ENCODE peak calls at places on chromosome 11, in four cellular contexts. P is K562, V is GM12878, M is SK-N-SH. T is an unnamed sample.

GRCh38 chr11:11396290-11397042 is 43.4 kb upstream of the CSNK2A3 start:
- DNase-seq in P (no peak), V (no peak), M (no peak), T (no peak)

GRCh38 chr11:101008961-101009684 is 120.5 kb downstream of the PGR start:
- DNase-seq in P (no peak), V (no peak), M (no peak), T (no peak)

GRCh38 chr11:113397212-113397611 is 9.6 kb downstream of the ANKK1 start:
- DNase-seq in P (no peak), V (no peak), M (no peak), T (no peak)

GRCh38 chr11:72222106-72222891 is 2.3 kb upstream of the INPPL1 start:
- DNase-seq in P (peak; percentile 15), V (no peak), M (no peak), T (no peak)

GRCh38 chr11:61777234-61778090 is 14.9 kb downstream of the TMEM258 start:
- DNase-seq in P (peak; percentile 77), V (no peak), M (peak; percentile 60), T (peak; percentile 83)

GRCh38 chr11:42766191-42766590 is 545.6 kb upstream of the API5 start:
- DNase-seq in P (no peak), V (no peak), M (no peak), T (no peak)

GRCh38 chr11:441418-442274 is at the start of gene ANO9:
- DNase-seq in P (peak; percentile 81), V (no peak), M (peak; percentile 68), T (peak; percentile 65)

GRCh38 chr11:73154178-73154577 is 12.1 kb upstream of the FCHSD2 start:
- DNase-seq in P (no peak), V (peak; percentile 95), M (no peak), T (no peak)

GRCh38 chr11:118914178-118914918 is 11.4 kb downstream of the BCL9L start:
- DNase-seq in P (no peak), V (no peak), M (no peak), T (no peak)

GRCh38 chr11:112697779-112698178 is 263.4 kb upstream of the NCAM1 start:
- DNase-seq in P (no peak), V (no peak), M (no peak), T (no peak)

GRCh38 chr11:892106-892505 is 18.5 kb downstream of the CHID1 start:
- DNase-seq in P (no peak), V (no peak), M (peak; percentile 79), T (peak; percentile 33)

DNA sequence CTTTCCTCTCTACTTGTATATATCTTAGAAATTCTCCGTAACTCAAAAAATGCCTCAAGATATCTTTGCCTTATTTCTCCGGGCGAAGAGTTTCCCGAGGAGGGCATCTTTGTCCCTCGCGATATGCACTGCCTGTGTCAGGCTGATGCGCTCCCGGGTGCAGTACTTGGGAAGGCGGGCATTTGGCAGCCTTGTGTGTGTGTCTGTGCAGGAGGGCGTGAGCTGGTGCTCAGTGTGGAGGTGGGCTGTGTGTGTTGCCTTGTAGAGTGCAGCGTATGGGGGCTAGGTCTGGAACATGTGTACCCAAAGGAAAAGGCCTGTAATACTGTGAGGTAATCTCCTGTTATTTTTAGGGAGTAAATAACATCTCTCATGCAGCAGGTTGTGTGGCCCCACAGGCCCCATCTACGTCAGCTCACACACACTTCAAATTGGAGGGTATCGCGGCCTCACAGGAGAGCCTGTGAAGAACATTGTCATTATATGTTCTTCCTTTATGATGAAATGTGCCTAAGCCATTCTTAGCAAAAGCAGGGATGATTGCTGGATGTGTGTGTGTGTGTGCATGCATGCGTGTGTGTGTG is 77.5 kb downstream of the KCNJ1 start:
- DNase-seq in P (no peak), V (no peak), M (no peak), T (no peak)
- TF ChIP-seq USF1 in P (no peak), V (no peak), M (no peak), T (no peak)

GRCh38 chr11:122267602-122268001 is 151.6 kb upstream of the BLID start:
- DNase-seq in P (no peak), V (no peak), M (peak; percentile 21), T (no peak)
- TF ChIP-seq USF1 in P (no peak), V (no peak), M (no peak), T (no peak)

DNA sequence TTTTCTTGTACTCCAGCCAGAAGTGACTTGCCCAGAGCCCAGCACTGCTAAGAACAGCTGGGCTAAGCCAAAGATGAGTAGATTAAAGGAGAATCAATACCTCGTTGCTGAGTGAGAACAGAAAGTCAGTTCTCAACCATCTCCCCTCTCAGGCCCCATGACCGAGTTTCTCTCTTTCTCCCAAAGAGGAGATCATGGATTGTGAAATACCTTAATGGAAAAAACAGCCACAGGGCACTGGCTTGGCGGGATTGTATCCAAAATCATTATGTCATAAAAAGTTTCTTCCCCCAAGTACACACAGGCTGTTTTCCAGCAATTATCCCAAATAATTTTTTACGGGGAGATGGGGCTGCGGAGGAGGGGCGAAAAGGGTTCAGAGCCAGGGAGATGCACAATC is 111.8 kb upstream of the TMEM45B start:
- DNase-seq in P (peak; percentile 4), V (no peak), M (peak; percentile 2), T (no peak)
- TF ChIP-seq USF1 in P (no peak), V (no peak), M (no peak), T (no peak)

GRCh38 chr11:70335511-70335910 is 62.8 kb upstream of the CTTN start:
- DNase-seq in P (peak; percentile 55), V (no peak), M (no peak), T (no peak)

GRCh38 chr11:70334351-70334995 is 63.9 kb upstream of the CTTN start:
- DNase-seq in P (no peak), V (no peak), M (no peak), T (no peak)

GRCh38 chr11:70332567-70332966 is 62.1 kb downstream of the PPFIA1 start:
- DNase-seq in P (no peak), V (no peak), M (no peak), T (no peak)

GRCh38 chr11:70331901-70332300 is 61.4 kb downstream of the PPFIA1 start:
- DNase-seq in P (no peak), V (no peak), M (no peak), T (no peak)

GRCh38 chr11:70333206-70333605 is 62.7 kb downstream of the PPFIA1 start:
- DNase-seq in P (no peak), V (no peak), M (no peak), T (no peak)
- TF ChIP-seq USF1 in P (no peak), V (no peak), M (no peak), T (no peak)

GRCh38 chr11:128300785-128301184 is 286.6 kb downstream of the ETS1 start:
- DNase-seq in P (no peak), V (no peak), M (no peak), T (no peak)

GRCh38 chr11:128305588-128305987 is 281.8 kb downstream of the ETS1 start:
- DNase-seq in P (no peak), V (no peak), M (no peak), T (no peak)

GRCh38 chr11:128304666-128305485 is 282.5 kb downstream of the ETS1 start:
- DNase-seq in P (no peak), V (no peak), M (no peak), T (no peak)

GRCh38 chr11:128303383-128303782 is 284.0 kb downstream of the ETS1 start:
- DNase-seq in P (no peak), V (no peak), M (no peak), T (no peak)

DNA sequence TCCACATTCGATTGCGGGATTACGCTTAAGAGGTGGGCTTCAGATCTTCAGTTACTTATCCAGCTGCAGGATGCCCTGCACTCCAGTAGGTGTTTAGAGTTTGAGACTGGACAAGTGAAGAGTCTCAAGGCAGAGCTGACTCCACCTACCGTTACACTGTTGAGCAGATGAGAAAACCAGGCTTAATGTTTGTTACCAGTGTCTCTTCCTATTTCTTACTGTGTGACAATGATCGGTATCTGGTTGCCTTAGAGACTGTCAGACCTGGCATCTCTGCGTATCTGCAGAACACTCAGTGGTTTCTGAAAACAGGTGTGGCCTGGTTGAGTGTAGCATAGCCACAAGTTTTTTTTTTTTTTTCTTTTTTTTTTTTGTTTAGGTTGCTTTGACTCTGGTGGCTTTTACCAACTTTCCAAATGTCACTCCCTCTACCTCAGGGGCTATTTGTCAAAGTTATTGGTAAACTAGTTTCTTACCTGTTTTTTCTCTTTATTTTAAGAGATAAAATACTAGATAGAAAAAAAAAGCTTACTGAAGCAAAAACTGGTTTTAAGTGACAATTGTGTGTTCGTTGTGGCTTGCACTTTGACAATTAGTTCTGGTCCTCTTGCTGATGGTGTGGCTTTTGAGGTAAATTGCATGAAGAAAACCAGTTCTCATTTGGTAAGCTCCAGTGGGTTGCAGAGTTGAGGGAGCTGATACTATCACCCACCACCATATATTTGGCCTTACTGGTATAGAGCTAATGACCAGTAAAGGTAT is 284.8 kb downstream of the ETS1 start:
- DNase-seq in P (no peak), V (peak; percentile 82), M (peak; percentile 25), T (no peak)
- TF ChIP-seq USF1 in P (no peak), V (no peak), M (no peak), T (no peak)

DNA sequence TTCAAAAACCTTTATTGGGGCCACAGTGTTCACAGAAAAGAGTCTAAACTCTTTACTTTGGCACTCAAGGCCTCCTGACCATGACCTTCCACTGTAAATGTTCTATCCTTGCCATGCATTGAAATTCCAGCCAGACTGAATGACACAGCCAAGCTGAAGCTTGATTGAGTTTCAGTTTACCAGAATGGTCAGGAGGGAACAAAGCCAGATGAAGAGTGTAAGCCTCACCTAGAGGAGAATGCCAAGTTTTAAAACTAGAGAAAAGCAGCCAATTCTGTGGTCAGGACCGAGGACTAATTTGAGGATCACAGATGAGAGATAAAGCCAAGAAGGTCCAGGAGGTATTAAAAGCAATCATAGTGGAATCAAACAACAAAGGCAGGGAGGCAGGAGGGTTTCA is 215.3 kb downstream of the KCNA4 start:
- DNase-seq in P (no peak), V (no peak), M (no peak), T (no peak)
- TF ChIP-seq USF1 in P (no peak), V (no peak), M (no peak), T (no peak)